ENCODE peak calls at places on chromosome 19, in seven cellular contexts. A is tibial artery; L is suprapubic skin; T is RWPE1; X is CD4-positive, CD25-positive, alpha-beta regulatory T cell; U is ascending aorta; F is A549. J is an unnamed sample.

GRCh38 chr19:4619668-4620294 is 19.5 kb upstream of the TNFAIP8L1 start:
- DNase-seq in A (no peak), L (no peak), T (no peak), X (no peak), U (no peak), F (no peak), J (no peak)

GRCh38 chr19:11848594-11849263 is at the start of gene ZNF439:
- DNase-seq in A (peak; percentile 95), L (peak; percentile 90), T (peak; percentile 62), X (peak; percentile 73), U (peak; percentile 93), F (no peak), J (peak; percentile 89)

GRCh38 chr19:10533656-10534386 is 9.9 kb upstream of the ATG4D start:
- DNase-seq in A (no peak), L (no peak), T (peak; percentile 71), X (no peak), U (no peak), F (peak; percentile 29), J (no peak)

GRCh38 chr19:47891923-47892666 is 6.0 kb upstream of the SULT2A1 start:
- DNase-seq in A (no peak), L (no peak), T (no peak), X (no peak), U (no peak), F (no peak), J (no peak)

GRCh38 chr19:46388311-46389095 is 24.9 kb downstream of the CCDC8 start:
- DNase-seq in A (peak; percentile 16), L (peak; percentile 51), T (no peak), X (no peak), U (no peak), F (no peak), J (no peak)

GRCh38 chr19:13143135-13143534 is 7.0 kb downstream of the STX10 start:
- DNase-seq in A (no peak), L (no peak), T (no peak), X (no peak), U (no peak), F (peak; percentile 74), J (no peak)

GRCh38 chr19:23075031-23075733 is 41.6 kb upstream of the ZNF730 start:
- DNase-seq in A (no peak), L (peak; percentile 60), T (no peak), X (no peak), U (peak; percentile 70), F (no peak), J (peak; percentile 27)

GRCh38 chr19:42115219-42115618 is 17.0 kb downstream of the POU2F2 start:
- DNase-seq in A (no peak), L (no peak), T (no peak), X (no peak), U (no peak), F (no peak), J (no peak)

GRCh38 chr19:22116760-22117159 is 64.5 kb downstream of the ZNF257 start:
- DNase-seq in A (no peak), L (no peak), T (no peak), X (no peak), U (no peak), F (no peak), J (no peak)

GRCh38 chr19:56355517-56355916 is 37.8 kb downstream of the ZNF582 start:
- DNase-seq in A (no peak), L (no peak), T (no peak), X (no peak), U (no peak), F (no peak), J (no peak)

GRCh38 chr19:16420781-16421386 is 50.9 kb downstream of the EPS15L1 start:
- DNase-seq in A (no peak), L (no peak), T (no peak), X (no peak), U (peak; percentile 62), F (no peak), J (no peak)

GRCh38 chr19:54154603-54155345 is 4.7 kb downstream of the LENG1 start:
- DNase-seq in A (no peak), L (no peak), T (no peak), X (no peak), U (no peak), F (no peak), J (no peak)

GRCh38 chr19:37317403-37318209 is 53.3 kb upstream of the ZNF527 start:
- DNase-seq in A (peak; percentile 98), L (peak; percentile 97), T (peak; percentile 92), X (peak; percentile 90), U (peak; percentile 99), F (peak; percentile 100), J (peak; percentile 97)

GRCh38 chr19:40523322-40524047 is 53.2 kb upstream of the SHKBP1 start:
- DNase-seq in A (no peak), L (no peak), T (peak; percentile 46), X (peak; percentile 9), U (peak; percentile 68), F (peak; percentile 96), J (no peak)
- H3K27ac ChIP-seq in A (no peak overlapping the region), L (no peak overlapping the region), T (no peak overlapping the region), X (no peak overlapping the region), U (no peak overlapping the region), F (peak overlapping the region; percentile 73), J (no peak overlapping the region)

GRCh38 chr19:34256835-34257558 is 2.6 kb downstream of the GARRE1 start:
- DNase-seq in A (no peak), L (no peak), T (no peak), X (no peak), U (no peak), F (no peak), J (no peak)
- H3K27ac ChIP-seq in A (peak overlapping the region; percentile 6), L (no peak overlapping the region), T (no peak overlapping the region), X (no peak overlapping the region), U (peak overlapping the region; percentile 95), F (no peak overlapping the region), J (no peak overlapping the region)

GRCh38 chr19:31559494-31559893 is 210.3 kb upstream of the TSHZ3 start:
- DNase-seq in A (no peak), L (no peak), T (no peak), X (no peak), U (no peak), F (no peak), J (no peak)
- H3K27ac ChIP-seq in A (no peak overlapping the region), L (no peak overlapping the region), T (no peak overlapping the region), X (no peak overlapping the region), U (no peak overlapping the region), F (no peak overlapping the region), J (no peak overlapping the region)

DNA sequence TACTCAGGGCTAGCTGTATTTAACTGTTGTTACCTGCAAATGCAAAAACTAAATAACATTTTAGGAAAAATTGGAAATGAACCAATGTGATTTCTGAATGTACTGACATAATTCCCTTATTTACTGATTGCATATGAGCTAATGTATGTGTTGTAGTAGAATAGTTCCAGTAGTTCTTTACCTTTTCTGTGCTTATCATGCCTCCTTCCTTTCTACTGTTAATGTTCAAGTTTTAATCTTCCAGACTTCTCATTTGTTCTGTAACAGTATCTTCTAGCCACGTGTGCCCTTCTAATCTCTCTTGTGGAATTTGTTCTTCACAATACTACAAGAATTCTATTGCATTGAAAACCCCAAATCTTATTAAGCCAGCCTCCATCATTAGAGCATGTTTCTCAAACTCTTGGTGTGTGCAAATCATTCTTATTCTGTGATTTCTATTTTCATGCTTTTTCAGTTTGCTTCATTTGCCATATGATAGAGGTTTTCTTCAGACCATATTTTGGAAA is 17.7 kb downstream of the LSM14A start:
- DNase-seq in A (no peak), L (no peak), T (no peak), X (no peak), U (no peak), F (no peak), J (no peak)
- H3K27ac ChIP-seq in A (no peak overlapping the region), L (no peak overlapping the region), T (no peak overlapping the region), X (no peak overlapping the region), U (no peak overlapping the region), F (no peak overlapping the region), J (no peak overlapping the region)

DNA sequence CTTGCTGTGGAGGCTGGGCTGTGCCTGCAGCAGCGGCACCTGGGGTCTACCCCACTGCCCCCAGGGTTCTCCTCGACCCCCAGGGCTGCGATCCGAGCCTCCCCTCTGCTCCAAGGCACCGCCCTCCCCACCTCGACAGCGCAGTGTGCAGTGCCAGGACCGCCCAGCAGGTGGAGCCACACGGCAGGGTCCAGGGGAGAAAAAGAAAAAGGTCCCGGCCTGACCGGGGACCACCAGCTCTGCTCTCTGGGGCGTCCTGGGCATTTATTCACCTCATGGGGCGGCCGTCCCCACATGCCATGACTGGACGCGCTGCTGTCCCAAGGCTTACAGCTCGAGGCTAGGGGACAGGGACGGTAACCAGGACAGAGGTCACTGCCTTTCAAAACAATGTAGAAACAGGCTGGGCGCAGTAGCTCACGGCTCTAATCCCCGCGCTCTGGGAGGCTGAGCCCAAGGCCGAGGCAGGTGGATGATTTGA is 10.6 kb downstream of the REXO1 start:
- DNase-seq in A (no peak), L (no peak), T (peak; percentile 53), X (peak; percentile 41), U (no peak), F (no peak), J (no peak)
- H3K27ac ChIP-seq in A (no peak overlapping the region), L (no peak overlapping the region), T (peak overlapping the region; percentile 98), X (no peak overlapping the region), U (no peak overlapping the region), F (peak overlapping the region; percentile 13), J (no peak overlapping the region)

DNA sequence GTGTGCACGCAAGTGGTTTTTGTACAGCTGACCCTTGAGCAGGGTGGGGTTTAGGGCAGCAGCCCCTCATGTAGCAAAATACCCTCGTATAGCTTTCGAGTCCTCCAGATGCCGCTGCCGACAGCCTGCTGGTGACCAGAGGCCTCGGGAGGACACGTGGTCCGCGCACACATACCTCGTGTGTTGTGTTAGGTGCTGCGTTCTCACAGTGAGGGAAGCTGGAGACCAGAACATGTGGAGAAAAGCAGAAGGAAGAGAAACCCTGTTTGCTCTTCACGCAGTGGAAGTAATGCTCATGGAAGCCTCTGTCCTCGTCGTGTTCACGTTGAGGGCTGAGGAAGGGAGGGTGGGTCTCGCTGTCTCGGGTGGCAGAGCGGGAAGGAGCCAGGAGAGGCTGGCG is 7.7 kb downstream of the CSNK1G2 start:
- DNase-seq in A (no peak), L (no peak), T (no peak), X (no peak), U (no peak), F (no peak), J (no peak)
- H3K27ac ChIP-seq in A (no peak overlapping the region), L (no peak overlapping the region), T (peak overlapping the region; percentile 66), X (no peak overlapping the region), U (no peak overlapping the region), F (no peak overlapping the region), J (no peak overlapping the region)

GRCh38 chr19:38400361-38400760 is 2.5 kb upstream of the FAM98C start:
- DNase-seq in A (no peak), L (no peak), T (no peak), X (no peak), U (no peak), F (no peak), J (no peak)

GRCh38 chr19:38404858-38405257 is 2.0 kb downstream of the FAM98C start:
- DNase-seq in A (no peak), L (no peak), T (no peak), X (no peak), U (no peak), F (no peak), J (no peak)

GRCh38 chr19:38402967-38403674 is at the start of gene FAM98C:
- DNase-seq in A (peak; percentile 97), L (peak; percentile 97), T (peak; percentile 100), X (peak; percentile 96), U (peak; percentile 99), F (peak; percentile 99), J (peak; percentile 96)

GRCh38 chr19:38401148-38401547 is 1.7 kb upstream of the FAM98C start:
- DNase-seq in A (no peak), L (no peak), T (no peak), X (no peak), U (no peak), F (peak; percentile 69), J (no peak)

DNA sequence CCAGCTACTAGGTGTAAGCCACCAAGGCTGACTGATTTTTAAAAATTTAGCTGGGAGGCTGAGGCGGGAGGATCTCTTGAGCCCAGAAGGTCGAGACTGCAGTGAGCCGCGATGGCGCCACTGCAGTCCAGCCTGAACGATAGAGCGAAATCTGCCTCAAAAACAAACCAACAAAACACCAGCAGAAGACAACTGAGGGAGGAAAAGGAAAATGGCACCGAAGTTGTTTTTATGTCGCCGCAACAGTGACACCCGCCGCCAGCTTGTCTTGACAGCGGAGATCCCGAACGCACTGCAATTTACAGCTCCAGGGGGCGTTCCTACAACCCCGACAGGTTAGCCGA is 298 bp upstream of the FAM98C start:
- DNase-seq in A (no peak), L (no peak), T (no peak), X (no peak), U (no peak), F (no peak), J (no peak)
- H3K27ac ChIP-seq in A (peak overlapping the region; percentile 83), L (peak overlapping the region; percentile 86), T (peak overlapping the region; percentile 78), X (peak overlapping the region; percentile 82), U (no peak overlapping the region), F (peak overlapping the region; percentile 27), J (peak overlapping the region; percentile 46)